ENCODE peak calls at places on chromosomes 2 and 18, in seven cellular contexts. One of them, this sample, is unnamed.

GRCh38 chr2:7744827-7745226 is 827.6 kb downstream of the RNF144A start:
- DNase-seq in upper lobe of right lung: no peak
- DNase-seq in adrenal gland: no peak
- DNase-seq in HCT116: no peak
- DNase-seq in transverse colon: peak; percentile 35
- DNase-seq in fibroblast of lung: no peak
- DNase-seq in left lung: no peak
- DNase-seq in this sample: no peak

GRCh38 chr2:127423880-127424279 is 5.7 kb downstream of the PROC start:
- DNase-seq in left lung: no peak
- DNase-seq in fibroblast of lung: no peak
- DNase-seq in adrenal gland: no peak
- DNase-seq in transverse colon: no peak
- DNase-seq in upper lobe of right lung: no peak
- DNase-seq in HCT116: no peak
- DNase-seq in this sample: no peak

GRCh38 chr2:134778372-134778771 is 59.6 kb upstream of the TMEM163 start:
- DNase-seq in adrenal gland: no peak
- DNase-seq in fibroblast of lung: no peak
- DNase-seq in upper lobe of right lung: no peak
- DNase-seq in HCT116: no peak
- DNase-seq in left lung: no peak
- DNase-seq in transverse colon: no peak
- DNase-seq in this sample: no peak

GRCh38 chr2:226048625-226049024 is 649.1 kb downstream of the NYAP2 start:
- DNase-seq in fibroblast of lung: peak; percentile 90
- DNase-seq in upper lobe of right lung: no peak
- DNase-seq in adrenal gland: no peak
- DNase-seq in transverse colon: no peak
- DNase-seq in HCT116: peak; percentile 78
- DNase-seq in left lung: no peak
- DNase-seq in this sample: no peak

GRCh38 chr2:125837108-125837507 is 818.9 kb upstream of the GYPC start:
- DNase-seq in upper lobe of right lung: no peak
- DNase-seq in transverse colon: no peak
- DNase-seq in left lung: no peak
- DNase-seq in fibroblast of lung: no peak
- DNase-seq in HCT116: no peak
- DNase-seq in adrenal gland: no peak
- DNase-seq in this sample: no peak

GRCh38 chr2:165499131-165499530 is 29.6 kb downstream of the CSRNP3 start:
- DNase-seq in left lung: no peak
- DNase-seq in HCT116: no peak
- DNase-seq in adrenal gland: peak; percentile 12
- DNase-seq in transverse colon: no peak
- DNase-seq in fibroblast of lung: peak; percentile 6
- DNase-seq in upper lobe of right lung: no peak
- DNase-seq in this sample: no peak

GRCh38 chr2:27795868-27796277 is 24.4 kb downstream of the MRPL33 start:
- DNase-seq in transverse colon: no peak
- DNase-seq in HCT116: no peak
- DNase-seq in upper lobe of right lung: no peak
- DNase-seq in adrenal gland: peak; percentile 33
- DNase-seq in left lung: no peak
- DNase-seq in fibroblast of lung: no peak
- DNase-seq in this sample: no peak

GRCh38 chr2:149733936-149734685 is 146.5 kb upstream of the MMADHC start:
- DNase-seq in upper lobe of right lung: no peak
- DNase-seq in HCT116: no peak
- DNase-seq in adrenal gland: peak; percentile 54
- DNase-seq in left lung: no peak
- DNase-seq in fibroblast of lung: no peak
- DNase-seq in transverse colon: no peak
- DNase-seq in this sample: no peak

GRCh38 chr2:111055735-111056134 is 65.0 kb upstream of the BCL2L11 start:
- DNase-seq in transverse colon: no peak
- DNase-seq in adrenal gland: no peak
- DNase-seq in HCT116: no peak
- DNase-seq in upper lobe of right lung: no peak
- DNase-seq in left lung: no peak
- DNase-seq in fibroblast of lung: no peak
- DNase-seq in this sample: no peak

GRCh38 chr2:197378494-197378972 is 56.3 kb downstream of the SF3B1 start:
- DNase-seq in transverse colon: peak; percentile 52
- DNase-seq in upper lobe of right lung: no peak
- DNase-seq in adrenal gland: peak; percentile 40
- DNase-seq in left lung: no peak
- DNase-seq in fibroblast of lung: peak; percentile 44
- DNase-seq in HCT116: peak; percentile 37
- DNase-seq in this sample: no peak

GRCh38 chr2:149894226-149894625 is 306.7 kb upstream of the MMADHC start:
- DNase-seq in adrenal gland: no peak
- DNase-seq in left lung: no peak
- DNase-seq in transverse colon: no peak
- DNase-seq in HCT116: no peak
- DNase-seq in fibroblast of lung: no peak
- DNase-seq in upper lobe of right lung: no peak
- DNase-seq in this sample: no peak

GRCh38 chr18:63511285-63511684 is 30.9 kb upstream of the SERPINB12 start:
- DNase-seq in adrenal gland: peak; percentile 44
- DNase-seq in left lung: no peak
- DNase-seq in fibroblast of lung: peak; percentile 54
- DNase-seq in HCT116: peak; percentile 82
- DNase-seq in transverse colon: no peak
- DNase-seq in upper lobe of right lung: no peak
- DNase-seq in this sample: no peak

GRCh38 chr18:79554945-79555645 is 124.5 kb upstream of the CTDP1 start:
- DNase-seq in fibroblast of lung: no peak
- DNase-seq in transverse colon: no peak
- DNase-seq in HCT116: no peak
- DNase-seq in upper lobe of right lung: peak; percentile 53
- DNase-seq in adrenal gland: no peak
- DNase-seq in left lung: peak; percentile 70
- DNase-seq in this sample: no peak

GRCh38 chr2:54903736-54904554 is 146.3 kb downstream of the RTN4 start:
- DNase-seq in upper lobe of right lung: no peak
- DNase-seq in HCT116: peak; percentile 96
- DNase-seq in left lung: no peak
- DNase-seq in adrenal gland: peak; percentile 43
- DNase-seq in fibroblast of lung: peak; percentile 97
- DNase-seq in transverse colon: peak; percentile 62
- DNase-seq in this sample: no peak

GRCh38 chr18:51153659-51154371 is 43.7 kb downstream of the MEX3C start:
- DNase-seq in transverse colon: peak; percentile 79
- DNase-seq in upper lobe of right lung: no peak
- DNase-seq in HCT116: no peak
- DNase-seq in fibroblast of lung: no peak
- DNase-seq in adrenal gland: no peak
- DNase-seq in left lung: peak; percentile 78
- DNase-seq in this sample: no peak

GRCh38 chr18:48006415-48007175 is 76.1 kb upstream of the SMAD2 start:
- DNase-seq in transverse colon: no peak
- DNase-seq in fibroblast of lung: no peak
- DNase-seq in upper lobe of right lung: no peak
- DNase-seq in left lung: no peak
- DNase-seq in HCT116: no peak
- DNase-seq in adrenal gland: no peak
- DNase-seq in this sample: no peak

GRCh38 chr2:59182249-59182648 is 941.1 kb upstream of the FANCL start:
- DNase-seq in HCT116: no peak
- DNase-seq in fibroblast of lung: no peak
- DNase-seq in adrenal gland: no peak
- DNase-seq in transverse colon: no peak
- DNase-seq in left lung: no peak
- DNase-seq in upper lobe of right lung: no peak
- DNase-seq in this sample: no peak

GRCh38 chr2:235542728-235543125 is 48.9 kb downstream of the AGAP1 start:
- DNase-seq in fibroblast of lung: no peak
- DNase-seq in transverse colon: peak; percentile 68
- DNase-seq in upper lobe of right lung: no peak
- DNase-seq in left lung: no peak
- DNase-seq in adrenal gland: no peak
- DNase-seq in HCT116: no peak
- DNase-seq in this sample: no peak

GRCh38 chr2:10477443-10478297 is 29.5 kb upstream of the ODC1 start:
- DNase-seq in fibroblast of lung: no peak
- DNase-seq in HCT116: no peak
- DNase-seq in left lung: peak; percentile 17
- DNase-seq in transverse colon: no peak
- DNase-seq in adrenal gland: no peak
- DNase-seq in upper lobe of right lung: peak; percentile 47
- DNase-seq in this sample: no peak

GRCh38 chr2:55620123-55620779 is 2.8 kb upstream of the PPP4R3B start:
- DNase-seq in fibroblast of lung: no peak
- DNase-seq in left lung: no peak
- DNase-seq in transverse colon: no peak
- DNase-seq in HCT116: no peak
- DNase-seq in upper lobe of right lung: no peak
- DNase-seq in adrenal gland: no peak
- DNase-seq in this sample: no peak

GRCh38 chr18:33014060-33014796 is 241.4 kb upstream of the KLHL14 start:
- DNase-seq in transverse colon: no peak
- DNase-seq in upper lobe of right lung: no peak
- DNase-seq in left lung: no peak
- DNase-seq in fibroblast of lung: no peak
- DNase-seq in HCT116: no peak
- DNase-seq in adrenal gland: no peak
- DNase-seq in this sample: no peak

DNA sequence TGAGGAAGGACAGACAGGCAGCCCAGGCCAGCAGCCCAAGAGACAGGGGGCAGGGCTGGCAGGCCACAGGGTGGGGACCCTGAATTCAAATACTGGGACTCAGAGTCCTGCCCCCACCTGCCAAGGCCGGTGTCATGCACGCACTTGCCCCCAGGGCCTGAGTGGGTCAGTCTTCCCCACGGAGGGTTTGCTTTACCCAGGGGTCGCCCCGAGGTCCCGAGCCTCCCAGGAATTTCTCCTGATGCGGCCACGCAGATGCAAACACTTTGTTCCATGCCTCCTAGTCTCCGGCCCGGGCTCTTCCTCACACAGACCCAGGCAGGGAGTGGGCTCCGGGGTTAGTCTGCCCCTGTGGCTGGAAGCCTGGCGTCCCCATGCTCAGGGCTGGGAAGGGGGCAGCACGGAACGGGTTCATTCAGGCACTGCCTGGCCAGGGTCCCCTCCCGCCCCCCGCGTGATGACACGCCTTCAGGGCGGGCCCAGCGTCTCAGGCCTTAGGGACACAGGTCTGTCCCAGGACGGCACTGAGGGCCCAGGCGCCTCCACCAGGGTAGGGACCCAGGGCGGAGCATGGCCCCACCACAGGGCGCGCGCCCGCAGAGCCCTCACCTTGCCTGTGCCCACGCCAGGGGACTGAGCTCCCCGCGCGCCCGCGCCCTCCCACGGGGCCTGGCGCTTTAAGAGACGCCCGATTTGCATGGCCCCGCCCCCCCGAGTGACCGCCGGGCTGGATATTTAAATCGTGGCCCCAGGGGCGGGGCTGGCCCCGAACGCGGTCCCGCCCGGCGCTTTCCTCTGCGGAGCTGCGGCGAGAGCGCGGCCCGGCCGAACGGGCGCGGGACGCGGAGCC is at the start of gene SNED1:
- DNase-seq in upper lobe of right lung: peak; percentile 96
- DNase-seq in fibroblast of lung: peak; percentile 85
- DNase-seq in adrenal gland: peak; percentile 94
- DNase-seq in transverse colon: peak; percentile 90
- DNase-seq in HCT116: peak; percentile 45
- DNase-seq in left lung: peak; percentile 95
- DNase-seq in this sample: peak; percentile 95
- TF ChIP-seq CTCF in upper lobe of right lung: no peak
- TF ChIP-seq CTCF in fibroblast of lung: no peak
- TF ChIP-seq CTCF in adrenal gland: no peak
- TF ChIP-seq CTCF in transverse colon: no peak
- TF ChIP-seq CTCF in HCT116: no peak
- TF ChIP-seq CTCF in left lung: no peak
- TF ChIP-seq CTCF in this sample: no peak

GRCh38 chr2:46036929-46037328 is 260.3 kb upstream of the EPAS1 start:
- DNase-seq in fibroblast of lung: peak; percentile 43
- DNase-seq in HCT116: no peak
- DNase-seq in upper lobe of right lung: no peak
- DNase-seq in transverse colon: no peak
- DNase-seq in left lung: no peak
- DNase-seq in adrenal gland: no peak
- DNase-seq in this sample: no peak
- H3K27ac ChIP-seq in fibroblast of lung: no peak overlapping the region
- H3K27ac ChIP-seq in HCT116: no peak overlapping the region
- H3K27ac ChIP-seq in upper lobe of right lung: peak overlapping the region; percentile 53
- H3K27ac ChIP-seq in transverse colon: no peak overlapping the region
- H3K27ac ChIP-seq in left lung: peak overlapping the region; percentile 68
- H3K27ac ChIP-seq in adrenal gland: no peak overlapping the region
- H3K27ac ChIP-seq in this sample: peak overlapping the region; percentile 54

DNA sequence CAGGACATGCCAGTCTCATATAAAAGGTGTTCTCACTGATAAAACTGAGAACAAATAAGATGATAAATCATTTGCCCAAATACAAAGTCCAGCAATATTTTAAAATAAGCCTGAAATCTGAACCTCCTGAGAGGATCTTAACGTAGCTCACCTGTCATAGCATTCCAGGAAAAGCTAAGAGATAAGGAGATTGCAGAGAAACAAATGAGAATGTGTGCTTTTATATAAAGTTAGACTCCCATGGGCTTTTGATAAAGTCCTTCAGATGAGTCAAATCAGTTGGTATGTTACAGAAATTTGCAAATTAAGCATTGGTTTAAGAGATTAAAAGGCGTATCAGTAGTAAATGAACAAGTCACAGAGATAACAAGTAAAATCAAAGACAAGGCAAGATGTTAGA is 452.9 kb upstream of the CHAC2 start:
- DNase-seq in HCT116: no peak
- DNase-seq in transverse colon: no peak
- DNase-seq in upper lobe of right lung: no peak
- DNase-seq in adrenal gland: no peak
- DNase-seq in fibroblast of lung: no peak
- DNase-seq in left lung: no peak
- DNase-seq in this sample: no peak
- H3K36me3 ChIP-seq in HCT116: no peaks in the 10 kb centered on the region
- H3K36me3 ChIP-seq in transverse colon: no peaks in the 10 kb centered on the region
- H3K36me3 ChIP-seq in upper lobe of right lung: no peaks in the 10 kb centered on the region
- H3K36me3 ChIP-seq in adrenal gland: no peaks in the 10 kb centered on the region
- H3K36me3 ChIP-seq in fibroblast of lung: no peaks in the 10 kb centered on the region
- H3K36me3 ChIP-seq in left lung: no peaks in the 10 kb centered on the region
- H3K36me3 ChIP-seq in this sample: no peaks in the 10 kb centered on the region

DNA sequence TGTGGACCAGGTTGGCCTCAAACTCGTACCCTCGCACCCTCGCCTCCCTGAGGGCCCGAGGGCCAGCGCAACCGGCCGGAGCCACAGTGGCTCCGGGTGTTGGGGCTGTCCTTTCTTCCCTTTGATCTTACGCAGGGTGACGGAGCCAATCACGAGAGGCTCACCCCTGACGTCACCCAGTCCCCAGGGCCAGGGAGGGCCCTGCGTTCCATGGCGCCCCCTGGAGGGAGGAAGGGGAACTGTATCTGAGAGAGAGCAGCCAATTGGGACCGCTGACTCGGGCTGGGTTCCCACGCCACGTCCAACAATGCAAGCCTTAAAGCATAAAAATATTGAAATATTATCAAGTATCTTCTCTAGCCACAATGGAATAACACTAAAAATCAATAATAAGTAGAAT is 432.8 kb upstream of the LRRTM4 start:
- DNase-seq in HCT116: no peak
- DNase-seq in upper lobe of right lung: no peak
- DNase-seq in left lung: no peak
- DNase-seq in transverse colon: no peak
- DNase-seq in fibroblast of lung: no peak
- DNase-seq in adrenal gland: no peak
- DNase-seq in this sample: no peak
- TF ChIP-seq CTCF in HCT116: no peak
- TF ChIP-seq CTCF in upper lobe of right lung: no peak
- TF ChIP-seq CTCF in left lung: no peak
- TF ChIP-seq CTCF in transverse colon: no peak
- TF ChIP-seq CTCF in fibroblast of lung: peak; percentile 9
- TF ChIP-seq CTCF in adrenal gland: no peak
- TF ChIP-seq CTCF in this sample: no peak